ENCODE peak calls at places on chromosomes 11 and 22, in four cellular contexts. Y is uterus, M is AG04450, W is stomach. N is an unnamed sample.

GRCh38 chr11:62137276-62137861 is 13.6 kb downstream of the INCENP start:
- DNase-seq in Y (no peak), M (no peak), W (no peak), N (no peak)

GRCh38 chr11:15229069-15229468 is 114.3 kb downstream of the INSC start:
- DNase-seq in Y (no peak), M (no peak), W (no peak), N (no peak)

GRCh38 chr11:94661444-94661843 is 94.3 kb downstream of the PIWIL4 start:
- DNase-seq in Y (no peak), M (no peak), W (no peak), N (no peak)

GRCh38 chr11:116853461-116854073 is 16.1 kb upstream of the APOA1 start:
- DNase-seq in Y (no peak), M (peak), W (peak), N (no peak)

GRCh38 chr11:83641511-83641910 is 355.3 kb upstream of the CCDC90B start:
- DNase-seq in Y (peak), M (no peak), W (no peak), N (no peak)

GRCh38 chr11:132792341-132793140 is 739.8 kb downstream of the OPCML start:
- DNase-seq in Y (no peak), M (no peak), W (no peak), N (peak)

GRCh38 chr22:30009478-30009877 is 70.8 kb upstream of the HORMAD2 start:
- DNase-seq in Y (no peak), M (no peak), W (no peak), N (no peak)

GRCh38 chr11:116964269-116964668 is 126.8 kb upstream of the APOA1 start:
- DNase-seq in Y (no peak), M (no peak), W (no peak), N (no peak)

GRCh38 chr11:118907749-118908106 is 18.0 kb downstream of the BCL9L start:
- DNase-seq in Y (no peak), M (no peak), W (no peak), N (no peak)

GRCh38 chr11:2837096-2837601 is 48.4 kb downstream of the CDKN1C start:
- DNase-seq in Y (peak), M (no peak), W (peak), N (peak)

GRCh38 chr22:38316340-38317236 is 645 bp downstream of the CSNK1E start:
- DNase-seq in Y (peak), M (no peak), W (peak), N (peak)

GRCh38 chr11:114147389-114148382 is 88.2 kb downstream of the ZBTB16 start:
- DNase-seq in Y (no peak), M (no peak), W (peak), N (no peak)

GRCh38 chr11:69580529-69580928 is 60.4 kb upstream of the CCND1 start:
- DNase-seq in Y (no peak), M (no peak), W (no peak), N (no peak)

GRCh38 chr11:64553554-64554201 is 37.3 kb upstream of the SLC22A12 start:
- DNase-seq in Y (peak), M (no peak), W (peak), N (peak)

GRCh38 chr22:33126881-33127280 is 68.7 kb upstream of the SYN3 start:
- DNase-seq in Y (no peak), M (no peak), W (no peak), N (no peak)

GRCh38 chr22:19823191-19823590 is 31.5 kb downstream of the GNB1L start:
- DNase-seq in Y (no peak), M (no peak), W (peak), N (no peak)

GRCh38 chr11:88016392-88017020 is 158.7 kb downstream of the RAB38 start:
- DNase-seq in Y (peak), M (peak), W (peak), N (peak)

GRCh38 chr11:2558861-2559526 is 114.2 kb downstream of the KCNQ1 start:
- DNase-seq in Y (no peak), M (no peak), W (no peak), N (peak)

GRCh38 chr22:19710769-19711106 is 3.6 kb upstream of the SEPTIN5 start:
- DNase-seq in Y (no peak), M (no peak), W (no peak), N (peak)

GRCh38 chr11:112320668-112321067 is 60.0 kb upstream of the PLET1 start:
- DNase-seq in Y (peak), M (peak), W (peak), N (no peak)

GRCh38 chr11:22976146-22976545 is 115.9 kb upstream of the CCDC179 start:
- DNase-seq in Y (no peak), M (peak), W (peak), N (no peak)

GRCh38 chr11:8229299-8230177 is 34.1 kb downstream of the LMO1 start:
- DNase-seq in Y (no peak), M (no peak), W (peak), N (peak)

GRCh38 chr11:6319879-6320410 is 356 bp downstream of the CAVIN3 start:
- DNase-seq in Y (peak), M (peak), W (peak), N (peak)

GRCh38 chr22:44594951-44595350 is 96.9 kb upstream of the RTL6 start:
- DNase-seq in Y (no peak), M (no peak), W (no peak), N (no peak)

GRCh38 chr11:81449588-81450155 is 1284.0 kb downstream of the FAM181B start:
- DNase-seq in Y (no peak), M (no peak), W (no peak), N (no peak)

DNA sequence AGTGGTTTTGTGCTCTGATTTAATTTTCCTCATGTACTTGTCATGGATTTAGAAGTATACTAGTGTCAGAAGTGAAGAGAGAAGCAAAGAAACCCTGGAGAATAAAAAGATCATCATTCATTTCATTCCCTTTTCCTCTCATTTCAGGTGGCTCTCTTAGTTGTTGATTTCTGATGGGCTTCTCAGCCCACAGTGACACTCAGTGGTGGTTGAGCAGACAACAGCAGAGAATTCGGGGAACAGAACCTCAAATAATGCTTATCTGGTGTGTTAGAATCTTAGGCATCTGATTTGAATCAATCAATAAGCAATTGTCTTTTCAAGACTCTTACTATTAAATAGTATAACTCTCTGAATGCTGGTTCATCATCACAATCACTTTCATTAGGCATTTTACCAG is 1289.4 kb downstream of the FAM181B start:
- DNase-seq in Y (no peak), M (no peak), W (no peak), N (no peak)
- TF ChIP-seq CTCF in Y (no peak), M (no peak), W (no peak), N (no peak)

DNA sequence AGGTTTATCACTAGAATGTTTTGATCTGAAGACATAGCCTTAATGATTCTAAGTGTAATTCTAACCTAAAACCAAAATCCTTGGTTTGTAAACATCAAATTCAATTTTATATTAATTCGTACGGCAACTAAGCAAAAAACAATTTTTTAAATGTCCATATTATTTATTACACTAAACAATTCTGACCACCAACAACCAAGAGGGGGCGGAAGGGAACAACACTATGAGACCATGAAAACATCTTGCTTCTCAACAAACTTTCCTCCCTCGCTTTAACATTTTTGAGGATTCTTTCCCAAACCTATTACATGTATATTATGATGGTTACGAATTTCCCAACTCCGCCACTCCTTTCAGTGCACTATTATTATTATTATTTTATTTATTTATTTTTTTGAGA is 6.5 kb upstream of the UCP2 start:
- DNase-seq in Y (no peak), M (no peak), W (no peak), N (no peak)
- TF ChIP-seq CTCF in Y (no peak), M (no peak), W (no peak), N (no peak)

GRCh38 chr11:72534859-72535547 is 100.7 kb upstream of the CLPB start:
- DNase-seq in Y (no peak), M (no peak), W (no peak), N (no peak)
- TF ChIP-seq CTCF in Y (no peak), M (peak), W (no peak), N (peak)

GRCh38 chr11:93020248-93021088 is 51.0 kb downstream of the MTNR1B start:
- DNase-seq in Y (peak), M (peak), W (no peak), N (no peak)

GRCh38 chr11:93013646-93014045 is 44.2 kb downstream of the MTNR1B start:
- DNase-seq in Y (no peak), M (no peak), W (no peak), N (no peak)

GRCh38 chr11:93016595-93016994 is 47.1 kb downstream of the MTNR1B start:
- DNase-seq in Y (no peak), M (no peak), W (no peak), N (no peak)

GRCh38 chr11:93017821-93018690 is 48.6 kb downstream of the MTNR1B start:
- DNase-seq in Y (peak), M (no peak), W (no peak), N (no peak)
- TF ChIP-seq CTCF in Y (no peak), M (no peak), W (no peak), N (no peak)